ENCODE peak calls at places on chromosomes 11 and 22, in eight cellular contexts. H is T-cell, V is PC-3, J is mesenchymal stem cell, W is lower lobe of right lung, A is germinal center, Z is iPS-NIHi11, T is GM06990. L is an unnamed sample.

GRCh38 chr11:77406396-77406795 is 67.5 kb downstream of the PAK1 start:
- DNase-seq in H (no peak), V (no peak), J (no peak), W (no peak), A (no peak), Z (no peak), T (no peak), L (no peak)

GRCh38 chr11:65434057-65434666 is 11.6 kb downstream of the NEAT1 start:
- DNase-seq in H (no peak), V (no peak), J (peak; percentile 80), W (no peak), A (no peak), Z (no peak), T (no peak), L (no peak)

GRCh38 chr11:7520981-7521487 is 7.2 kb downstream of the PPFIBP2 start:
- DNase-seq in H (no peak), V (no peak), J (peak; percentile 5), W (no peak), A (peak; percentile 57), Z (no peak), T (peak; percentile 49), L (no peak)

GRCh38 chr22:39351689-39352214 is 2.0 kb downstream of the SYNGR1 start:
- DNase-seq in H (peak; percentile 21), V (no peak), J (peak; percentile 28), W (no peak), A (peak; percentile 51), Z (no peak), T (no peak), L (no peak)

GRCh38 chr11:75719089-75719638 is 1.5 kb downstream of the MOGAT2 start:
- DNase-seq in H (no peak), V (no peak), J (no peak), W (no peak), A (no peak), Z (no peak), T (peak; percentile 55), L (no peak)

GRCh38 chr11:14544611-14545010 is 24.4 kb upstream of the PSMA1 start:
- DNase-seq in H (no peak), V (no peak), J (peak; percentile 77), W (no peak), A (no peak), Z (no peak), T (peak; percentile 30), L (no peak)

GRCh38 chr11:76839326-76839725 is 21.4 kb upstream of the ACER3 start:
- DNase-seq in H (no peak), V (peak; percentile 83), J (no peak), W (no peak), A (no peak), Z (no peak), T (no peak), L (no peak)

GRCh38 chr22:42432020-42432596 is at the start of gene NFAM1:
- DNase-seq in H (peak; percentile 7), V (no peak), J (no peak), W (peak; percentile 86), A (no peak), Z (no peak), T (no peak), L (no peak)

GRCh38 chr11:103035656-103036434 is 56.1 kb downstream of the DCUN1D5 start:
- DNase-seq in H (peak; percentile 8), V (peak; percentile 96), J (peak; percentile 95), W (no peak), A (peak; percentile 55), Z (peak; percentile 68), T (peak; percentile 30), L (peak; percentile 53)

GRCh38 chr22:42294034-42294985 is 23.9 kb upstream of the TCF20 start:
- DNase-seq in H (peak; percentile 46), V (peak; percentile 23), J (peak; percentile 60), W (no peak), A (no peak), Z (peak; percentile 93), T (no peak), L (peak; percentile 45)

GRCh38 chr11:1706634-1707400 is 9.8 kb downstream of the KRTAP5-6 start:
- DNase-seq in H (no peak), V (peak; percentile 18), J (no peak), W (no peak), A (no peak), Z (no peak), T (no peak), L (no peak)

GRCh38 chr22:48883211-48883960 is 944.3 kb downstream of the BRD1 start:
- DNase-seq in H (no peak), V (no peak), J (no peak), W (peak; percentile 33), A (no peak), Z (no peak), T (no peak), L (no peak)

L was measured in RWPE1.